ENCODE peak calls at places on chromosomes 13 and 19, in ten cellular contexts. L, S, E, A, J, X, M, I, R and Y are unnamed samples.

GRCh38 chr19:30879225-30879624 is 470.0 kb downstream of the TSHZ3 start:
- DNase-seq in R (no peak), E (no peak), A (no peak), M (no peak), S (no peak), J (no peak), X (no peak), I (no peak), L (no peak), Y (no peak)

GRCh38 chr13:113923376-113924063 is 50.4 kb downstream of the C13orf46 start:
- DNase-seq in E (no peak), M (no peak), I (no peak), J (no peak), X (no peak), A (no peak), L (no peak), R (no peak), S (no peak), Y (no peak)

GRCh38 chr19:48363500-48363809 is 285 bp downstream of the TMEM143 start:
- DNase-seq in M (no peak), J (no peak), X (no peak), I (no peak), S (no peak), A (no peak), R (no peak), L (no peak), E (no peak), Y (no peak)

GRCh38 chr13:31436478-31436877 is 236.7 kb downstream of the B3GLCT start:
- DNase-seq in A (no peak), R (no peak), S (peak), L (no peak), M (peak), I (no peak), X (no peak), J (no peak), E (peak), Y (no peak)

GRCh38 chr19:29943615-29944014 is 1.6 kb downstream of the URI1 start:
- DNase-seq in E (no peak), I (no peak), L (no peak), M (no peak), A (no peak), X (no peak), R (no peak), J (no peak), S (peak), Y (no peak)

GRCh38 chr13:76711515-76712182 is 174.6 kb downstream of the KCTD12 start:
- DNase-seq in J (peak), S (peak), E (peak), M (no peak), L (no peak), A (no peak), I (no peak), R (peak), X (no peak), Y (no peak)

GRCh38 chr19:741506-742131 is 9.3 kb upstream of the MISP start:
- DNase-seq in I (peak), E (no peak), R (no peak), L (no peak), A (no peak), M (peak), J (no peak), X (peak), S (peak), Y (no peak)

GRCh38 chr19:42132030-42132628 is at the start of gene POU2F2:
- DNase-seq in R (no peak), E (no peak), M (no peak), I (no peak), L (peak), A (no peak), J (no peak), S (peak), X (peak), Y (peak)

GRCh38 chr13:60164490-60164889 is 762 bp upstream of the DIAPH3 start:
- DNase-seq in R (no peak), A (no peak), X (peak), J (peak), E (peak), I (peak), S (no peak), L (no peak), M (no peak), Y (no peak)

GRCh38 chr13:105678072-105678471 is 857.4 kb downstream of the EFNB2 start:
- DNase-seq in X (no peak), L (no peak), I (no peak), A (no peak), S (no peak), J (no peak), R (no peak), M (no peak), E (no peak), Y (no peak)

GRCh38 chr19:29823581-29824330 is 12.0 kb downstream of the CCNE1 start:
- DNase-seq in R (no peak), E (no peak), I (no peak), L (no peak), A (no peak), X (no peak), M (no peak), J (no peak), S (no peak), Y (no peak)

GRCh38 chr19:5123646-5124045 is 154.7 kb downstream of the KDM4B start:
- DNase-seq in A (no peak), I (peak), E (no peak), M (no peak), S (no peak), L (no peak), R (no peak), X (peak), J (no peak), Y (no peak)

GRCh38 chr19:34495416-34495815 is 13.9 kb downstream of the WTIP start:
- DNase-seq in J (no peak), M (no peak), I (no peak), L (no peak), X (no peak), S (no peak), A (no peak), R (no peak), E (no peak), Y (no peak)

GRCh38 chr19:46660601-46661019 is 372 bp downstream of the DACT3 start:
- DNase-seq in L (no peak), A (no peak), S (no peak), R (no peak), X (peak), I (no peak), J (no peak), E (no peak), M (peak), Y (no peak)

GRCh38 chr19:18657590-18658365 is 20.9 kb downstream of the KLHL26 start:
- DNase-seq in A (no peak), J (peak), L (no peak), S (peak), E (peak), M (peak), I (peak), X (peak), R (no peak), Y (no peak)

GRCh38 chr13:99265823-99266426 is 7.7 kb upstream of the GPR18 start:
- DNase-seq in A (peak), R (no peak), L (no peak), J (peak), X (peak), M (peak), S (peak), I (peak), E (peak), Y (no peak)

GRCh38 chr13:105343134-105343806 is 1192.2 kb downstream of the EFNB2 start:
- DNase-seq in R (no peak), X (no peak), I (no peak), M (no peak), E (peak), S (no peak), A (no peak), J (no peak), L (no peak), Y (no peak)

GRCh38 chr13:98896868-98897144 is 81.1 kb downstream of the DOCK9 start:
- DNase-seq in I (no peak), E (no peak), S (no peak), M (no peak), A (no peak), R (no peak), J (no peak), L (no peak), X (no peak), Y (no peak)

GRCh38 chr19:916645-917322 is 349 bp upstream of the KISS1R start:
- DNase-seq in X (peak), J (no peak), I (peak), S (no peak), R (no peak), L (no peak), A (peak), E (no peak), M (peak), Y (no peak)

GRCh38 chr19:49988433-49988832 is 27.5 kb upstream of the SIGLEC11 start:
- DNase-seq in E (peak), R (peak), X (no peak), S (peak), J (peak), I (no peak), L (no peak), A (no peak), M (no peak), Y (no peak)

GRCh38 chr19:3034194-3034844 is 5.2 kb upstream of the TLE2 start:
- DNase-seq in L (no peak), S (peak), M (no peak), X (no peak), A (no peak), R (no peak), I (no peak), J (peak), E (peak), Y (no peak)

GRCh38 chr19:3121821-3122511 is 13.9 kb upstream of the GNA15 start:
- DNase-seq in M (no peak), E (no peak), R (no peak), L (no peak), S (no peak), J (no peak), I (no peak), A (no peak), X (no peak), Y (no peak)

GRCh38 chr13:20960663-20961309 is 58.2 kb upstream of the XPO4 start:
- DNase-seq in J (no peak), I (no peak), X (peak), A (peak), S (peak), E (no peak), M (no peak), R (no peak), L (no peak), Y (no peak)

GRCh38 chr19:1384478-1385110 is 887 bp downstream of the NDUFS7 start:
- DNase-seq in J (no peak), S (no peak), R (no peak), M (no peak), E (no peak), L (no peak), X (peak), A (no peak), I (no peak), Y (no peak)